ENCODE peak calls at places on chromosome 15, in eight cellular contexts. J is natural killer cell treated with Interleukin-12 subunit alpha and Interleukin-12 subunit beta and Interleukin-15 and Interleukin-18, amount 100 ng/mL, for 72 hours; T is epithelial cell of esophagus; X is RPMI7951; H is activated CD4-positive, alpha-beta T cell treated with anti-CD3 and anti-CD28 coated beads, Interleukin-2, amount 50 U/mL, for 1 hour; D is A549; V is cardiac muscle cell; I is gastrocnemius medialis. A is an unnamed sample.

GRCh38 chr15:77335298-77335697 is 84.6 kb downstream of the PEAK1 start:
- DNase-seq in J (no peak), T (peak), X (peak), H (no peak), D (no peak), V (no peak), I (peak), A (no peak)

GRCh38 chr15:76996526-76997401 is 1.8 kb downstream of the PSTPIP1 start:
- DNase-seq in J (peak), T (peak), X (no peak), H (peak), D (no peak), V (no peak), I (no peak), A (no peak)

GRCh38 chr15:41561777-41562145 is 2.7 kb downstream of the TYRO3 start:
- DNase-seq in J (no peak), T (no peak), X (no peak), H (no peak), D (no peak), V (no peak), I (peak), A (peak)

GRCh38 chr15:45372032-45372995 is 6.0 kb downstream of the GATM start:
- DNase-seq in J (no peak), T (peak), X (peak), H (no peak), D (no peak), V (no peak), I (no peak), A (no peak)

GRCh38 chr15:38626443-38627050 is 61.9 kb upstream of the RASGRP1 start:
- DNase-seq in J (no peak), T (no peak), X (no peak), H (no peak), D (no peak), V (no peak), I (no peak), A (peak)

GRCh38 chr15:80801891-80802680 is 22.9 kb downstream of the CEMIP start:
- DNase-seq in J (no peak), T (peak), X (no peak), H (no peak), D (no peak), V (no peak), I (no peak), A (no peak)

GRCh38 chr15:94359716-94360115 is 128.4 kb downstream of the MCTP2 start:
- DNase-seq in J (no peak), T (no peak), X (no peak), H (no peak), D (no peak), V (no peak), I (no peak), A (no peak)

GRCh38 chr15:82197734-82198594 is 64.6 kb downstream of the EFL1 start:
- DNase-seq in J (peak), T (peak), X (peak), H (peak), D (peak), V (peak), I (peak), A (peak)

GRCh38 chr15:29438714-29439076 is 169.1 kb upstream of the NSMCE3 start:
- DNase-seq in J (no peak), T (peak), X (no peak), H (no peak), D (no peak), V (no peak), I (no peak), A (peak)

GRCh38 chr15:60004846-60005351 is 788 bp downstream of the FOXB1 start:
- DNase-seq in J (no peak), T (peak), X (no peak), H (no peak), D (peak), V (peak), I (no peak), A (peak)

GRCh38 chr15:78696436-78696835 is 55.4 kb upstream of the CHRNB4 start:
- DNase-seq in J (no peak), T (no peak), X (no peak), H (no peak), D (no peak), V (no peak), I (no peak), A (no peak)

GRCh38 chr15:71325461-71325860 is 210.2 kb downstream of the THSD4 start:
- DNase-seq in J (no peak), T (peak), X (peak), H (no peak), D (no peak), V (no peak), I (no peak), A (no peak)

GRCh38 chr15:83709246-83709645 is 55.3 kb downstream of the ADAMTSL3 start:
- DNase-seq in J (no peak), T (no peak), X (no peak), H (no peak), D (no peak), V (no peak), I (no peak), A (no peak)

GRCh38 chr15:68321229-68321628 is 43.7 kb downstream of the FEM1B start:
- DNase-seq in J (no peak), T (no peak), X (no peak), H (no peak), D (no peak), V (no peak), I (no peak), A (no peak)

GRCh38 chr15:69190091-69190490 is 29.7 kb downstream of the GLCE start:
- DNase-seq in J (no peak), T (no peak), X (no peak), H (no peak), D (no peak), V (no peak), I (no peak), A (no peak)

GRCh38 chr15:78203346-78204225 is 30.8 kb downstream of the ACSBG1 start:
- DNase-seq in J (no peak), T (no peak), X (no peak), H (no peak), D (no peak), V (no peak), I (peak), A (peak)

GRCh38 chr15:67186688-67187087 is 67.8 kb downstream of the AAGAB start:
- DNase-seq in J (no peak), T (no peak), X (no peak), H (no peak), D (no peak), V (no peak), I (peak), A (no peak)

GRCh38 chr15:88625943-88626741 is 5.0 kb downstream of the AEN start:
- DNase-seq in J (no peak), T (no peak), X (no peak), H (no peak), D (no peak), V (no peak), I (no peak), A (peak)

GRCh38 chr15:90327313-90327712 is 24.8 kb upstream of the ZNF774 start:
- DNase-seq in J (no peak), T (no peak), X (no peak), H (no peak), D (no peak), V (no peak), I (no peak), A (no peak)

GRCh38 chr15:57789225-57789624 is 82.7 kb downstream of the POLR2M start:
- DNase-seq in J (no peak), T (no peak), X (no peak), H (no peak), D (no peak), V (no peak), I (no peak), A (no peak)

GRCh38 chr15:90478981-90479481 is 50.7 kb upstream of the CRTC3 start:
- DNase-seq in J (no peak), T (no peak), X (peak), H (peak), D (no peak), V (no peak), I (no peak), A (no peak)

GRCh38 chr15:62758126-62758951 is 284.2 kb upstream of the TPM1 start:
- DNase-seq in J (no peak), T (peak), X (peak), H (no peak), D (peak), V (peak), I (peak), A (peak)

GRCh38 chr15:99401971-99402732 is 150.9 kb downstream of the LRRC28 start:
- DNase-seq in J (no peak), T (no peak), X (no peak), H (no peak), D (no peak), V (peak), I (no peak), A (peak)

GRCh38 chr15:90154861-90155626 is 46.1 kb upstream of the SEMA4B start:
- DNase-seq in J (no peak), T (peak), X (peak), H (no peak), D (peak), V (no peak), I (no peak), A (no peak)

GRCh38 chr15:74893627-74894026 is 3.8 kb downstream of the MPI start:
- DNase-seq in J (no peak), T (no peak), X (no peak), H (peak), D (no peak), V (no peak), I (no peak), A (no peak)